ENCODE peak calls at places on chromosomes 2 and 18, in six cellular contexts. B, N, D, A, P and L are unnamed samples.

GRCh38 chr18:73461780-73462059 is 593.9 kb upstream of the NETO1 start:
- DNase-seq in B (no peak), N (no peak), D (no peak), A (no peak), P (no peak), L (no peak)

GRCh38 chr2:192585418-192585817 is 390.7 kb upstream of the TMEFF2 start:
- DNase-seq in B (no peak), N (no peak), D (peak; percentile 57), A (no peak), P (no peak), L (no peak)

GRCh38 chr2:216211141-216211540 is 102.0 kb downstream of the XRCC5 start:
- DNase-seq in B (no peak), N (peak; percentile 36), D (no peak), A (no peak), P (no peak), L (no peak)

GRCh38 chr2:64331430-64331700 is 122.6 kb upstream of the LGALSL start:
- DNase-seq in B (no peak), N (no peak), D (no peak), A (no peak), P (no peak), L (no peak)

GRCh38 chr2:80322958-80323357 is 18.4 kb upstream of the LRRTM1 start:
- DNase-seq in B (no peak), N (no peak), D (no peak), A (no peak), P (no peak), L (no peak)

GRCh38 chr2:43846140-43846793 is 7.5 kb downstream of the ABCG8 start:
- DNase-seq in B (no peak), N (no peak), D (no peak), A (no peak), P (no peak), L (no peak)

GRCh38 chr18:31723998-31724711 is 36.5 kb downstream of the SLC25A52 start:
- DNase-seq in B (no peak), N (peak; percentile 41), D (no peak), A (no peak), P (no peak), L (no peak)

GRCh38 chr2:67323209-67323991 is 73.7 kb upstream of the ETAA1 start:
- DNase-seq in B (no peak), N (no peak), D (no peak), A (no peak), P (no peak), L (no peak)

GRCh38 chr18:21761471-21762115 is 21.0 kb downstream of the MIB1 start:
- DNase-seq in B (no peak), N (no peak), D (no peak), A (no peak), P (no peak), L (no peak)

GRCh38 chr2:40716879-40717278 is 265.0 kb upstream of the SLC8A1 start:
- DNase-seq in B (no peak), N (no peak), D (no peak), A (no peak), P (peak; percentile 11), L (no peak)